ENCODE peak calls at places on chromosomes 12 and 14, in seven cellular contexts. One of them, this sample, is unnamed.

GRCh38 chr12:107320031-107320928 is 226.9 kb upstream of the CRY1 start:
- DNase-seq in lower leg skin: peak; percentile 74
- DNase-seq in cardiac muscle cell: peak; percentile 61
- DNase-seq in vagina: no peak
- DNase-seq in endodermal cell: peak; percentile 92
- DNase-seq in astrocyte of the cerebellum: no peak
- DNase-seq in A549: peak; percentile 82
- DNase-seq in this sample: no peak

GRCh38 chr12:69337325-69337724 is 10.9 kb upstream of the LYZ start:
- DNase-seq in cardiac muscle cell: no peak
- DNase-seq in vagina: no peak
- DNase-seq in A549: no peak
- DNase-seq in astrocyte of the cerebellum: no peak
- DNase-seq in lower leg skin: no peak
- DNase-seq in endodermal cell: no peak
- DNase-seq in this sample: no peak

GRCh38 chr14:22986508-22987054 is 4.2 kb upstream of the AJUBA start:
- DNase-seq in vagina: no peak
- DNase-seq in cardiac muscle cell: peak; percentile 91
- DNase-seq in A549: peak; percentile 78
- DNase-seq in lower leg skin: peak; percentile 87
- DNase-seq in endodermal cell: peak; percentile 96
- DNase-seq in astrocyte of the cerebellum: peak; percentile 87
- DNase-seq in this sample: peak; percentile 74

GRCh38 chr12:53044052-53044581 is 5.7 kb upstream of the TNS2 start:
- DNase-seq in A549: no peak
- DNase-seq in lower leg skin: no peak
- DNase-seq in endodermal cell: peak; percentile 77
- DNase-seq in astrocyte of the cerebellum: no peak
- DNase-seq in vagina: no peak
- DNase-seq in cardiac muscle cell: no peak
- DNase-seq in this sample: no peak

GRCh38 chr14:32722631-32723183 is 216.0 kb upstream of the NPAS3 start:
- DNase-seq in endodermal cell: no peak
- DNase-seq in cardiac muscle cell: no peak
- DNase-seq in astrocyte of the cerebellum: no peak
- DNase-seq in vagina: no peak
- DNase-seq in lower leg skin: no peak
- DNase-seq in A549: no peak
- DNase-seq in this sample: no peak

GRCh38 chr12:47835017-47835830 is 15.5 kb upstream of the HDAC7 start:
- DNase-seq in lower leg skin: no peak
- DNase-seq in cardiac muscle cell: no peak
- DNase-seq in astrocyte of the cerebellum: no peak
- DNase-seq in vagina: no peak
- DNase-seq in endodermal cell: no peak
- DNase-seq in A549: no peak
- DNase-seq in this sample: no peak

GRCh38 chr14:99602054-99602787 is 1.8 kb downstream of the CCDC85C start:
- DNase-seq in cardiac muscle cell: peak; percentile 41
- DNase-seq in astrocyte of the cerebellum: no peak
- DNase-seq in endodermal cell: no peak
- DNase-seq in vagina: no peak
- DNase-seq in A549: no peak
- DNase-seq in lower leg skin: no peak
- DNase-seq in this sample: no peak

GRCh38 chr12:128961957-128962356 is 108.7 kb downstream of the GLT1D1 start:
- DNase-seq in endodermal cell: no peak
- DNase-seq in cardiac muscle cell: no peak
- DNase-seq in vagina: no peak
- DNase-seq in A549: no peak
- DNase-seq in lower leg skin: no peak
- DNase-seq in astrocyte of the cerebellum: no peak
- DNase-seq in this sample: no peak

GRCh38 chr12:87756111-87756510 is 273.1 kb downstream of the C12orf50 start:
- DNase-seq in cardiac muscle cell: no peak
- DNase-seq in A549: peak; percentile 6
- DNase-seq in astrocyte of the cerebellum: peak; percentile 99
- DNase-seq in vagina: no peak
- DNase-seq in endodermal cell: no peak
- DNase-seq in lower leg skin: no peak
- DNase-seq in this sample: no peak

GRCh38 chr14:80992580-80992979 is 37.2 kb downstream of the TSHR start:
- DNase-seq in endodermal cell: no peak
- DNase-seq in cardiac muscle cell: no peak
- DNase-seq in A549: no peak
- DNase-seq in lower leg skin: no peak
- DNase-seq in astrocyte of the cerebellum: no peak
- DNase-seq in vagina: no peak
- DNase-seq in this sample: no peak

GRCh38 chr12:3680919-3681594 is 71.9 kb downstream of the CRACR2A start:
- DNase-seq in cardiac muscle cell: peak; percentile 59
- DNase-seq in endodermal cell: no peak
- DNase-seq in lower leg skin: no peak
- DNase-seq in astrocyte of the cerebellum: no peak
- DNase-seq in vagina: peak; percentile 94
- DNase-seq in A549: no peak
- DNase-seq in this sample: no peak

GRCh38 chr12:90974286-90974685 is 19.3 kb upstream of the CCER1 start:
- DNase-seq in A549: no peak
- DNase-seq in lower leg skin: no peak
- DNase-seq in vagina: no peak
- DNase-seq in cardiac muscle cell: no peak
- DNase-seq in astrocyte of the cerebellum: no peak
- DNase-seq in endodermal cell: no peak
- DNase-seq in this sample: no peak

GRCh38 chr14:102417646-102418045 is 54.9 kb downstream of the TECPR2 start:
- DNase-seq in endodermal cell: no peak
- DNase-seq in lower leg skin: no peak
- DNase-seq in vagina: no peak
- DNase-seq in A549: no peak
- DNase-seq in cardiac muscle cell: no peak
- DNase-seq in astrocyte of the cerebellum: no peak
- DNase-seq in this sample: no peak

GRCh38 chr12:20653871-20654270 is 41.3 kb upstream of the SLCO1C1 start:
- DNase-seq in A549: no peak
- DNase-seq in astrocyte of the cerebellum: no peak
- DNase-seq in vagina: no peak
- DNase-seq in cardiac muscle cell: no peak
- DNase-seq in lower leg skin: no peak
- DNase-seq in endodermal cell: no peak
- DNase-seq in this sample: no peak

GRCh38 chr12:130281157-130281799 is 56.4 kb upstream of the PIWIL1 start:
- DNase-seq in vagina: peak; percentile 79
- DNase-seq in cardiac muscle cell: peak; percentile 58
- DNase-seq in astrocyte of the cerebellum: no peak
- DNase-seq in endodermal cell: peak; percentile 95
- DNase-seq in lower leg skin: no peak
- DNase-seq in A549: peak; percentile 25
- DNase-seq in this sample: no peak

GRCh38 chr12:120019197-120019596 is 30.2 kb downstream of the BICDL1 start:
- DNase-seq in lower leg skin: no peak
- DNase-seq in endodermal cell: no peak
- DNase-seq in vagina: no peak
- DNase-seq in A549: no peak
- DNase-seq in astrocyte of the cerebellum: no peak
- DNase-seq in cardiac muscle cell: no peak
- DNase-seq in this sample: no peak

GRCh38 chr14:73771848-73772705 is 57.9 kb upstream of the PNMA1 start:
- DNase-seq in cardiac muscle cell: peak; percentile 65
- DNase-seq in endodermal cell: peak; percentile 96
- DNase-seq in lower leg skin: no peak
- DNase-seq in A549: no peak
- DNase-seq in astrocyte of the cerebellum: no peak
- DNase-seq in vagina: no peak
- DNase-seq in this sample: no peak

GRCh38 chr12:118866346-118866745 is 115.0 kb upstream of the SRRM4 start:
- DNase-seq in vagina: no peak
- DNase-seq in A549: no peak
- DNase-seq in cardiac muscle cell: peak; percentile 65
- DNase-seq in endodermal cell: peak; percentile 86
- DNase-seq in astrocyte of the cerebellum: no peak
- DNase-seq in lower leg skin: no peak
- DNase-seq in this sample: no peak

GRCh38 chr14:105187116-105187515 is 6.0 kb upstream of the NUDT14 start:
- DNase-seq in A549: no peak
- DNase-seq in endodermal cell: no peak
- DNase-seq in astrocyte of the cerebellum: no peak
- DNase-seq in vagina: no peak
- DNase-seq in cardiac muscle cell: no peak
- DNase-seq in lower leg skin: no peak
- DNase-seq in this sample: no peak

GRCh38 chr14:74217672-74218448 is 21.4 kb upstream of the VSX2 start:
- DNase-seq in cardiac muscle cell: peak; percentile 80
- DNase-seq in lower leg skin: peak; percentile 27
- DNase-seq in vagina: no peak
- DNase-seq in A549: peak; percentile 90
- DNase-seq in endodermal cell: peak; percentile 95
- DNase-seq in astrocyte of the cerebellum: peak; percentile 9
- DNase-seq in this sample: peak; percentile 28

GRCh38 chr14:28704153-28704552 is 62.4 kb upstream of the FOXG1 start:
- DNase-seq in cardiac muscle cell: no peak
- DNase-seq in endodermal cell: no peak
- DNase-seq in vagina: no peak
- DNase-seq in lower leg skin: no peak
- DNase-seq in A549: no peak
- DNase-seq in astrocyte of the cerebellum: no peak
- DNase-seq in this sample: no peak

GRCh38 chr14:65981192-65981843 is 504.9 kb upstream of the CCDC196 start:
- DNase-seq in astrocyte of the cerebellum: no peak
- DNase-seq in endodermal cell: no peak
- DNase-seq in lower leg skin: no peak
- DNase-seq in cardiac muscle cell: no peak
- DNase-seq in A549: no peak
- DNase-seq in vagina: no peak
- DNase-seq in this sample: no peak

DNA sequence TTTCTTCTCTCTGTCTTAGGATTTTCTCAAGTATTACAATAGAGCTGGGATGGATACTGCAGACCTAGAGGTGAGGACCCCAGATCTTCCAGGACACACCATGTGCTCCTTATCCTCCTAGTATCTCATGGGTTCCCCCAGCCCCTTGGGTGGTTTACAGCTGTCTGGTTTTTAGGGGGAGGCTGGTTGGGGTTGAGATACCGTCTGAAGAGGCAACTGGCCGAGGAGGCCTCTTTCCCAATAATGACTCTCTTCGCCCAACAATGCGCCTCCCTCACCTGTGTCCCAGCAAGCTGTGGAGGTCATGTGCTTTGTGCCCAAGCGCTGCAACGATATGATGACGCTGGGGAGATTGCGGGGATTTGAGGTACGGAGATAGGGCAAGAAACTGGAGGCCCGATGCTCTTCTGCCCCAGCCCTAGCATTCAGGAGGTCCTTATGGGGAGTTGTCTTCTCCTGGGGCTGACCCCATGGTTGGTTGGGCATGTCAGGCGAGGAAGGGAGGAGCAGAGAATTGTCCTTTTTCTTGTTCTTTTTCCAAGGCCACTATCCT is 3.8 kb downstream of the ARHGEF25 start:
- DNase-seq in vagina: no peak
- DNase-seq in endodermal cell: no peak
- DNase-seq in A549: no peak
- DNase-seq in cardiac muscle cell: no peak
- DNase-seq in lower leg skin: no peak
- DNase-seq in astrocyte of the cerebellum: no peak
- DNase-seq in this sample: no peak
- H3K4me3 ChIP-seq in vagina: no peak overlapping the region
- H3K4me3 ChIP-seq in endodermal cell: no peak overlapping the region
- H3K4me3 ChIP-seq in A549: no peak overlapping the region
- H3K4me3 ChIP-seq in cardiac muscle cell: no peak overlapping the region
- H3K4me3 ChIP-seq in lower leg skin: no peak overlapping the region
- H3K4me3 ChIP-seq in astrocyte of the cerebellum: no peak overlapping the region
- H3K4me3 ChIP-seq in this sample: no peak overlapping the region

DNA sequence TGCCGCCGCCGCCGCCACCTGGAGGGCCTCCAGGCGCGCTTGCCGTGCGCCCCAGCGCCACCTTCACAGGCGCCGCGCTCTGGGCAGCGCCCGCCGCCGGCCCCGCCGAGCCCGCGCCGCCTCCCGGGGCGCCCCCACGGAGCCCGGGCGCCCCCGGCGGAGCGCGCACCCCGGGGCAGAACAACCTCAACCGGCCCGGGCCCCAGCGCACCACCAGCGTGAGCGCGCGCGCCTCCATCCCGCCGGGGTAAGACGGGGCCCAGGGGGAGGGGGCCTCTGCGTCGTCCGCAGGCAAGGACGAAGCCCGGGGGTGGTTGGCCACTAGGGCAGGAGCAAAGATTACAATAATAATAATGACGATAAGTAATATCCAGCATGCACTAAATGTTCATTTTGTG is 21.3 kb downstream of the DTX1 start:
- DNase-seq in cardiac muscle cell: no peak
- DNase-seq in lower leg skin: no peak
- DNase-seq in endodermal cell: no peak
- DNase-seq in astrocyte of the cerebellum: no peak
- DNase-seq in vagina: no peak
- DNase-seq in A549: no peak
- DNase-seq in this sample: no peak
- H3K4me3 ChIP-seq in cardiac muscle cell: no peak overlapping the region
- H3K4me3 ChIP-seq in lower leg skin: no peak overlapping the region
- H3K4me3 ChIP-seq in endodermal cell: no peak overlapping the region
- H3K4me3 ChIP-seq in astrocyte of the cerebellum: no peak overlapping the region
- H3K4me3 ChIP-seq in vagina: no peak overlapping the region
- H3K4me3 ChIP-seq in A549: peak overlapping the region; percentile 25
- H3K4me3 ChIP-seq in this sample: no peak overlapping the region

GRCh38 chr12:81078469-81079196 is 754 bp downstream of the ACSS3 start:
- DNase-seq in endodermal cell: peak; percentile 77
- DNase-seq in astrocyte of the cerebellum: peak; percentile 23
- DNase-seq in vagina: no peak
- DNase-seq in A549: no peak
- DNase-seq in lower leg skin: no peak
- DNase-seq in cardiac muscle cell: peak; percentile 37
- DNase-seq in this sample: no peak
- H3K4me3 ChIP-seq in endodermal cell: peak overlapping the region; percentile 92
- H3K4me3 ChIP-seq in astrocyte of the cerebellum: peak overlapping the region; percentile 51
- H3K4me3 ChIP-seq in vagina: peak overlapping the region; percentile 62
- H3K4me3 ChIP-seq in A549: peak overlapping the region; percentile 27
- H3K4me3 ChIP-seq in lower leg skin: peak overlapping the region; percentile 66
- H3K4me3 ChIP-seq in cardiac muscle cell: peak overlapping the region; percentile 62
- H3K4me3 ChIP-seq in this sample: no peak overlapping the region

GRCh38 chr12:13198240-13198639 is 1.7 kb downstream of the EMP1 start:
- DNase-seq in vagina: no peak
- DNase-seq in astrocyte of the cerebellum: no peak
- DNase-seq in A549: no peak
- DNase-seq in endodermal cell: no peak
- DNase-seq in cardiac muscle cell: no peak
- DNase-seq in lower leg skin: no peak
- DNase-seq in this sample: no peak

GRCh38 chr12:13197526-13198141 is 1.1 kb downstream of the EMP1 start:
- DNase-seq in cardiac muscle cell: no peak
- DNase-seq in endodermal cell: no peak
- DNase-seq in vagina: no peak
- DNase-seq in lower leg skin: peak; percentile 82
- DNase-seq in A549: no peak
- DNase-seq in astrocyte of the cerebellum: no peak
- DNase-seq in this sample: no peak

GRCh38 chr12:13196302-13196921 is at the start of gene EMP1:
- DNase-seq in astrocyte of the cerebellum: peak; percentile 100
- DNase-seq in A549: peak; percentile 84
- DNase-seq in cardiac muscle cell: no peak
- DNase-seq in endodermal cell: no peak
- DNase-seq in lower leg skin: peak; percentile 99
- DNase-seq in vagina: no peak
- DNase-seq in this sample: peak; percentile 91

GRCh38 chr12:13200841-13201240 is 4.3 kb downstream of the EMP1 start:
- DNase-seq in A549: no peak
- DNase-seq in endodermal cell: no peak
- DNase-seq in cardiac muscle cell: no peak
- DNase-seq in lower leg skin: no peak
- DNase-seq in vagina: no peak
- DNase-seq in astrocyte of the cerebellum: no peak
- DNase-seq in this sample: no peak

GRCh38 chr12:13198921-13199320 is 2.4 kb downstream of the EMP1 start:
- DNase-seq in lower leg skin: no peak
- DNase-seq in vagina: no peak
- DNase-seq in cardiac muscle cell: no peak
- DNase-seq in astrocyte of the cerebellum: no peak
- DNase-seq in endodermal cell: no peak
- DNase-seq in A549: no peak
- DNase-seq in this sample: no peak
- H3K4me3 ChIP-seq in lower leg skin: peak overlapping the region; percentile 11
- H3K4me3 ChIP-seq in vagina: peak overlapping the region; percentile 60
- H3K4me3 ChIP-seq in cardiac muscle cell: no peak overlapping the region
- H3K4me3 ChIP-seq in astrocyte of the cerebellum: peak overlapping the region; percentile 75
- H3K4me3 ChIP-seq in endodermal cell: no peak overlapping the region
- H3K4me3 ChIP-seq in A549: no peak overlapping the region
- H3K4me3 ChIP-seq in this sample: no peak overlapping the region

This sample was measured in Panc1.